ENCODE peak calls at places on chromosomes 4 and X, in nine cellular contexts. E is prostate gland, U is stomach, S is Peyer's patch, X is H54, H is adrenal gland, K is GM12891, G is HCT116, R is thyroid gland. O is an unnamed sample.

GRCh38 chr4:146338512-146338911 is 124.2 kb downstream of the REELD1 start:
- DNase-seq in E (no peak), U (no peak), S (no peak), X (no peak), H (no peak), K (no peak), G (no peak), R (no peak), O (no peak)

GRCh38 chr4:147824316-147824715 is 92.4 kb downstream of the ARHGAP10 start:
- DNase-seq in E (no peak), U (no peak), S (no peak), X (no peak), H (no peak), K (no peak), G (no peak), R (no peak), O (no peak)

GRCh38 chr4:15479913-15480185 is 10.2 kb downstream of the CC2D2A start:
- DNase-seq in E (peak; percentile 7), U (no peak), S (no peak), X (no peak), H (no peak), K (no peak), G (no peak), R (no peak), O (no peak)

GRCh38 chr4:27764526-27764837 is 903.8 kb downstream of the STIM2 start:
- DNase-seq in E (no peak), U (no peak), S (no peak), X (no peak), H (no peak), K (no peak), G (no peak), R (no peak), O (no peak)

GRCh38 chr4:7514789-7515188 is 80.1 kb upstream of the PSAPL1 start:
- DNase-seq in E (no peak), U (no peak), S (no peak), X (no peak), H (no peak), K (no peak), G (no peak), R (no peak), O (no peak)

GRCh38 chrX:15853586-15854079 is 980 bp downstream of the AP1S2 start:
- DNase-seq in E (no peak), U (no peak), S (no peak), X (no peak), H (no peak), K (no peak), G (no peak), R (no peak), O (no peak)

GRCh38 chrX:85897376-85898110 is 149.8 kb downstream of the CHM start:
- DNase-seq in E (no peak), U (no peak), S (no peak), X (no peak), H (no peak), K (no peak), G (no peak), R (peak; percentile 72), O (no peak)

GRCh38 chrX:22373766-22374165 is 101.1 kb downstream of the CBLL2 start:
- DNase-seq in E (no peak), U (no peak), S (no peak), X (no peak), H (no peak), K (no peak), G (no peak), R (no peak), O (no peak)

GRCh38 chr4:159779716-159780115 is 676.8 kb downstream of the RAPGEF2 start:
- DNase-seq in E (no peak), U (no peak), S (no peak), X (no peak), H (no peak), K (no peak), G (no peak), R (no peak), O (no peak)

GRCh38 chrX:17474892-17475291 is 99.9 kb downstream of the NHS start:
- DNase-seq in E (no peak), U (no peak), S (no peak), X (peak; percentile 2), H (no peak), K (no peak), G (no peak), R (no peak), O (no peak)

GRCh38 chr4:186684889-186685309 is 38.8 kb downstream of the FAT1 start:
- DNase-seq in E (no peak), U (peak; percentile 40), S (no peak), X (no peak), H (no peak), K (no peak), G (no peak), R (peak; percentile 19), O (no peak)

DNA sequence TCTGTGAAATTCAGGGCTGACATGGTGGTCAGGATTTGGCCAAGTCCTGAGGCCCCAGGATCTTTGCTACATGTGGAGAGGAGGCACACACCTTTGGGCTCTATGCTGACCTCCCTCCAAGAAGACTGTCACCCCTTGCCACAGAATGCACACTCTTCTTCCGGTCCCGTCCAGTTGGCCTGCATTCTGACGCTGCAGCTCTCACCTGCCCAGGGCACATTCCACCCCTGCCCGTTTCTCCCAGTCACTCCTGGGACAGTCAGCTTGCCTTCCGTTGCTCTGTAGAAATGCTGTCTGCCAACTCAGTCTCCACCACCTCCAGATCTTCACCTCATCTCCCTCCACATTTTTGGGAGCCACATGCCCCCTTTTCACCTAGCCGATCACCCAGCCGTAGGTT is 76.7 kb downstream of the SHROOM2 start:
- DNase-seq in E (no peak), U (no peak), S (no peak), X (no peak), H (no peak), K (no peak), G (no peak), R (no peak), O (no peak)
- TF ChIP-seq POLR2A in E (no peak), U (no peak), S (no peak), X (no peak), H (no peak), K (no peak), G (no peak), R (no peak), O (no peak)

GRCh38 chrX:1336331-1337143 is at the start of gene IL3RA:
- DNase-seq in E (no peak), U (no peak), S (peak; percentile 57), X (no peak), H (peak; percentile 74), K (no peak), G (no peak), R (no peak), O (no peak)
- TF ChIP-seq POLR2A in E (no peak), U (no peak), S (no peak), X (no peak), H (no peak), K (peak; percentile 52), G (no peak), R (no peak), O (peak; percentile 17)

GRCh38 chr4:153488719-153489384 is 22.7 kb downstream of the TMEM131L start:
- DNase-seq in E (no peak), U (no peak), S (peak; percentile 62), X (no peak), H (no peak), K (no peak), G (no peak), R (no peak), O (peak; percentile 43)
- TF ChIP-seq POLR2A in E (no peak), U (no peak), S (no peak), X (no peak), H (no peak), K (peak; percentile 58), G (no peak), R (no peak), O (no peak)

DNA sequence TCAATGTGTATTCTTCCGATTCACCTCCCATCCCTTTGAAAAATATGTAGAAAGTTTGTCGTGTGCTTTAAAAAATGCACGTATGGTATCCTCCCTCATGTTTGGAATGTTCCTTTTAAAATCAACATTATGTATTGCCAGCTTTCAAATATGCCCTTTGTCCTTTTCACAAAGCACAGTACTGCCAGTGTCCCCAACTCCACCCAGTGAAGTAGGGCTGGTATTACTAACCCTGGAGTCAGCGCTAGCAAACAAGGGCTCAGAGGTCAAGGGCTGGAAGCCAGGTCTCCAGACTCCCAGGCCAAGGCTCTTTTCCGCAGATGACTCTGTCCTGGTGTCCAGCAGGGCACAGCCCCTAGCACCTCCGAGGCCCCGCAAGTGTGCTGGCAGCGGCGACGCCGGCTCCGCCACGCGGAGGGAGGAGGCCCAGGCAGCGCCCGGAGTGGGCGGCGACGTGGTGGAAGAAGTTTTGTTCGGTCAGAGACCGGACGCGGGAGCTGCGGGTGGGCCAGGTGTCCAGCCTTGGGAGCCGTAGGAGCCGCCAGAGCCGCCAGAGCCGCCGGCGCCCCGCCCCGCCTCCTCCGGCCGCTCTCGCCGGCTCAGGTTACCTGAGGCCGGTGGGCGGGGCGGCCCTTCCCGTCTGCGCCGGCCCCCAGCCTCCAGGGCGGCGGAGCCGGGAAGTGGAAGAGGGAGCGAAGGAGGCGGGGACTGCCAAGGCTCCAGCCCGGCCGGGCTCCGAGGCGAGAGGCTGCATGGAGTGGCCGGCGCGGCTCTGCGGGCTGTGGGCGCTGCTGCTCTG is at the start of gene IL13RA1:
- DNase-seq in E (peak; percentile 74), U (peak; percentile 86), S (peak; percentile 83), X (peak; percentile 69), H (peak; percentile 86), K (no peak), G (peak; percentile 60), R (peak; percentile 83), O (peak; percentile 3)
- TF ChIP-seq POLR2A in E (peak; percentile 75), U (no peak), S (peak; percentile 35), X (peak; percentile 71), H (peak; percentile 86), K (no peak), G (no peak), R (peak; percentile 83), O (no peak)

DNA sequence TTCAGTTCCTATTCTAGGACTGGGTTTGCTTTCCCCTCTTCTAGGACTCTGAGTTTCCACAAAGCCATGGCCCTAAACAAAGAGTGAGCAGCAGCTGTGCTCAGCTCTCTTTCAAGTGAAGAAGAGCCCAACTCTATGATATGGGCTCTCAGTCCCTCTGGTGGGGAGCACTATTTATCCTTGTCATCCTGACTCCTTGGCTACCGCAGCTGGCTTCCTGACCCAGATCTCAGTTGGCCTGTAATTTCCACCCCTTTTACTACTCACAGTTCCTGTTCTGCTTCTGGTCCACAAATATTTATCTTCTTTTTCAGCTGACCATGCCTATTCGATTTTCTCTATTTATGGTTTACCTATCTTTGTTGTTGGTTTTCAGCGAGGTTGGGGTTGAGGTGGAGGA is 33.8 kb downstream of the F8 start:
- DNase-seq in E (no peak), U (no peak), S (no peak), X (no peak), H (no peak), K (no peak), G (no peak), R (no peak), O (no peak)
- TF ChIP-seq POLR2A in E (no peak), U (no peak), S (no peak), X (no peak), H (no peak), K (no peak), G (no peak), R (no peak), O (no peak)

O was measured in erythroblast.